ENCODE peak calls at places on chromosomes 5 and 9, in nine cellular contexts. One of them, this sample, is unnamed.

GRCh38 chr5:140631831-140632365 is 1.1 kb downstream of the CD14 start:
- DNase-seq in right cardiac atrium: peak; percentile 47
- DNase-seq in SJSA1: no peak
- DNase-seq in WERI-Rb-1: peak; percentile 19
- DNase-seq in fibroblast of lung: no peak
- DNase-seq in brain microvascular endothelial cell: no peak
- DNase-seq in PC-3: no peak
- DNase-seq in substantia nigra: peak; percentile 59
- DNase-seq in body of pancreas: peak; percentile 57
- DNase-seq in this sample: no peak

GRCh38 chr5:32044904-32045303 is 129.2 kb downstream of the GOLPH3 start:
- DNase-seq in right cardiac atrium: no peak
- DNase-seq in SJSA1: no peak
- DNase-seq in WERI-Rb-1: no peak
- DNase-seq in fibroblast of lung: peak; percentile 91
- DNase-seq in brain microvascular endothelial cell: peak; percentile 52
- DNase-seq in PC-3: peak; percentile 93
- DNase-seq in substantia nigra: no peak
- DNase-seq in body of pancreas: no peak
- DNase-seq in this sample: peak; percentile 88

GRCh38 chr9:137454145-137454505 is 5.0 kb downstream of the NSMF start:
- DNase-seq in right cardiac atrium: peak; percentile 83
- DNase-seq in SJSA1: no peak
- DNase-seq in WERI-Rb-1: peak; percentile 50
- DNase-seq in fibroblast of lung: no peak
- DNase-seq in brain microvascular endothelial cell: no peak
- DNase-seq in PC-3: no peak
- DNase-seq in substantia nigra: peak; percentile 50
- DNase-seq in body of pancreas: no peak
- DNase-seq in this sample: no peak

GRCh38 chr9:96400132-96400910 is 16.8 kb upstream of the SLC35D2 start:
- DNase-seq in right cardiac atrium: no peak
- DNase-seq in SJSA1: no peak
- DNase-seq in WERI-Rb-1: no peak
- DNase-seq in fibroblast of lung: no peak
- DNase-seq in brain microvascular endothelial cell: no peak
- DNase-seq in PC-3: no peak
- DNase-seq in substantia nigra: no peak
- DNase-seq in body of pancreas: no peak
- DNase-seq in this sample: no peak

GRCh38 chr5:172642926-172643325 is 1.9 kb downstream of the NEURL1B start:
- DNase-seq in right cardiac atrium: no peak
- DNase-seq in SJSA1: no peak
- DNase-seq in WERI-Rb-1: no peak
- DNase-seq in fibroblast of lung: no peak
- DNase-seq in brain microvascular endothelial cell: no peak
- DNase-seq in PC-3: no peak
- DNase-seq in substantia nigra: no peak
- DNase-seq in body of pancreas: no peak
- DNase-seq in this sample: no peak

GRCh38 chr9:133792721-133793470 is 54.7 kb upstream of the SARDH start:
- DNase-seq in right cardiac atrium: peak; percentile 93
- DNase-seq in SJSA1: peak; percentile 82
- DNase-seq in WERI-Rb-1: peak; percentile 77
- DNase-seq in fibroblast of lung: peak; percentile 60
- DNase-seq in brain microvascular endothelial cell: peak; percentile 57
- DNase-seq in PC-3: peak; percentile 49
- DNase-seq in substantia nigra: peak; percentile 81
- DNase-seq in body of pancreas: peak; percentile 80
- DNase-seq in this sample: peak; percentile 71

GRCh38 chr9:94772654-94773303 is 46.3 kb downstream of the AOPEP start:
- DNase-seq in right cardiac atrium: no peak
- DNase-seq in SJSA1: peak; percentile 69
- DNase-seq in WERI-Rb-1: no peak
- DNase-seq in fibroblast of lung: peak; percentile 73
- DNase-seq in brain microvascular endothelial cell: peak; percentile 7
- DNase-seq in PC-3: no peak
- DNase-seq in substantia nigra: peak; percentile 56
- DNase-seq in body of pancreas: no peak
- DNase-seq in this sample: no peak

GRCh38 chr9:72013188-72013877 is 47.1 kb downstream of the C9orf57 start:
- DNase-seq in right cardiac atrium: no peak
- DNase-seq in SJSA1: no peak
- DNase-seq in WERI-Rb-1: no peak
- DNase-seq in fibroblast of lung: no peak
- DNase-seq in brain microvascular endothelial cell: no peak
- DNase-seq in PC-3: no peak
- DNase-seq in substantia nigra: no peak
- DNase-seq in body of pancreas: no peak
- DNase-seq in this sample: no peak

GRCh38 chr5:154647760-154648143 is 107.4 kb upstream of the LARP1 start:
- DNase-seq in right cardiac atrium: no peak
- DNase-seq in SJSA1: no peak
- DNase-seq in WERI-Rb-1: no peak
- DNase-seq in fibroblast of lung: no peak
- DNase-seq in brain microvascular endothelial cell: no peak
- DNase-seq in PC-3: no peak
- DNase-seq in substantia nigra: no peak
- DNase-seq in body of pancreas: no peak
- DNase-seq in this sample: no peak

GRCh38 chr5:149345892-149346222 is 558 bp downstream of the GRPEL2 start:
- DNase-seq in right cardiac atrium: no peak
- DNase-seq in SJSA1: no peak
- DNase-seq in WERI-Rb-1: no peak
- DNase-seq in fibroblast of lung: peak; percentile 50
- DNase-seq in brain microvascular endothelial cell: no peak
- DNase-seq in PC-3: peak; percentile 52
- DNase-seq in substantia nigra: no peak
- DNase-seq in body of pancreas: no peak
- DNase-seq in this sample: peak; percentile 42

GRCh38 chr5:91058575-91058974 is 324.5 kb downstream of the ARRDC3 start:
- DNase-seq in right cardiac atrium: no peak
- DNase-seq in SJSA1: no peak
- DNase-seq in WERI-Rb-1: no peak
- DNase-seq in fibroblast of lung: no peak
- DNase-seq in brain microvascular endothelial cell: no peak
- DNase-seq in PC-3: peak; percentile 95
- DNase-seq in substantia nigra: no peak
- DNase-seq in body of pancreas: no peak
- DNase-seq in this sample: peak; percentile 73

GRCh38 chr9:125049212-125049611 is 94.1 kb downstream of the SCAI start:
- DNase-seq in right cardiac atrium: no peak
- DNase-seq in SJSA1: no peak
- DNase-seq in WERI-Rb-1: no peak
- DNase-seq in fibroblast of lung: peak; percentile 12
- DNase-seq in brain microvascular endothelial cell: no peak
- DNase-seq in PC-3: no peak
- DNase-seq in substantia nigra: no peak
- DNase-seq in body of pancreas: no peak
- DNase-seq in this sample: no peak

GRCh38 chr5:77892061-77893010 is 116.2 kb upstream of the TBCA start:
- DNase-seq in right cardiac atrium: no peak
- DNase-seq in SJSA1: no peak
- DNase-seq in WERI-Rb-1: peak; percentile 90
- DNase-seq in fibroblast of lung: no peak
- DNase-seq in brain microvascular endothelial cell: no peak
- DNase-seq in PC-3: no peak
- DNase-seq in substantia nigra: no peak
- DNase-seq in body of pancreas: no peak
- DNase-seq in this sample: no peak

GRCh38 chr5:156411131-156411727 is 84.3 kb downstream of the SGCD start:
- DNase-seq in right cardiac atrium: peak; percentile 56
- DNase-seq in SJSA1: no peak
- DNase-seq in WERI-Rb-1: no peak
- DNase-seq in fibroblast of lung: peak; percentile 65
- DNase-seq in brain microvascular endothelial cell: no peak
- DNase-seq in PC-3: no peak
- DNase-seq in substantia nigra: no peak
- DNase-seq in body of pancreas: peak; percentile 3
- DNase-seq in this sample: peak; percentile 20

GRCh38 chr9:95088421-95089161 is 228.9 kb downstream of the FANCC start:
- DNase-seq in right cardiac atrium: peak; percentile 29
- DNase-seq in SJSA1: peak; percentile 92
- DNase-seq in WERI-Rb-1: no peak
- DNase-seq in fibroblast of lung: peak; percentile 54
- DNase-seq in brain microvascular endothelial cell: no peak
- DNase-seq in PC-3: no peak
- DNase-seq in substantia nigra: no peak
- DNase-seq in body of pancreas: no peak
- DNase-seq in this sample: no peak

GRCh38 chr9:92608221-92609141 is 61.5 kb downstream of the IPPK start:
- DNase-seq in right cardiac atrium: peak; percentile 91
- DNase-seq in SJSA1: no peak
- DNase-seq in WERI-Rb-1: peak; percentile 44
- DNase-seq in fibroblast of lung: peak; percentile 64
- DNase-seq in brain microvascular endothelial cell: no peak
- DNase-seq in PC-3: no peak
- DNase-seq in substantia nigra: peak; percentile 37
- DNase-seq in body of pancreas: no peak
- DNase-seq in this sample: no peak

GRCh38 chr5:2532809-2533208 is 218.7 kb downstream of the IRX2 start:
- DNase-seq in right cardiac atrium: no peak
- DNase-seq in SJSA1: peak; percentile 22
- DNase-seq in WERI-Rb-1: no peak
- DNase-seq in fibroblast of lung: no peak
- DNase-seq in brain microvascular endothelial cell: no peak
- DNase-seq in PC-3: no peak
- DNase-seq in substantia nigra: no peak
- DNase-seq in body of pancreas: no peak
- DNase-seq in this sample: no peak

GRCh38 chr5:124963236-124963929 is 216.9 kb upstream of the ZNF608 start:
- DNase-seq in right cardiac atrium: no peak
- DNase-seq in SJSA1: no peak
- DNase-seq in WERI-Rb-1: no peak
- DNase-seq in fibroblast of lung: peak; percentile 57
- DNase-seq in brain microvascular endothelial cell: peak; percentile 28
- DNase-seq in PC-3: peak; percentile 32
- DNase-seq in substantia nigra: no peak
- DNase-seq in body of pancreas: peak; percentile 9
- DNase-seq in this sample: peak; percentile 75

GRCh38 chr9:92607773-92608172 is 62.2 kb downstream of the IPPK start:
- DNase-seq in right cardiac atrium: no peak
- DNase-seq in SJSA1: no peak
- DNase-seq in WERI-Rb-1: no peak
- DNase-seq in fibroblast of lung: peak; percentile 90
- DNase-seq in brain microvascular endothelial cell: no peak
- DNase-seq in PC-3: no peak
- DNase-seq in substantia nigra: no peak
- DNase-seq in body of pancreas: peak; percentile 50
- DNase-seq in this sample: no peak

GRCh38 chr5:61306531-61307195 is 25.4 kb upstream of the ZSWIM6 start:
- DNase-seq in right cardiac atrium: no peak
- DNase-seq in SJSA1: peak; percentile 92
- DNase-seq in WERI-Rb-1: no peak
- DNase-seq in fibroblast of lung: peak; percentile 89
- DNase-seq in brain microvascular endothelial cell: peak; percentile 87
- DNase-seq in PC-3: no peak
- DNase-seq in substantia nigra: no peak
- DNase-seq in body of pancreas: no peak
- DNase-seq in this sample: no peak

GRCh38 chr9:3099601-3100000 is 255.7 kb upstream of the PUM3 start:
- DNase-seq in right cardiac atrium: no peak
- DNase-seq in SJSA1: no peak
- DNase-seq in WERI-Rb-1: no peak
- DNase-seq in fibroblast of lung: no peak
- DNase-seq in brain microvascular endothelial cell: no peak
- DNase-seq in PC-3: no peak
- DNase-seq in substantia nigra: no peak
- DNase-seq in body of pancreas: no peak
- DNase-seq in this sample: no peak

GRCh38 chr5:171721469-171721868 is 64.1 kb upstream of the SMIM23 start:
- DNase-seq in right cardiac atrium: no peak
- DNase-seq in SJSA1: peak; percentile 22
- DNase-seq in WERI-Rb-1: no peak
- DNase-seq in fibroblast of lung: no peak
- DNase-seq in brain microvascular endothelial cell: no peak
- DNase-seq in PC-3: no peak
- DNase-seq in substantia nigra: no peak
- DNase-seq in body of pancreas: no peak
- DNase-seq in this sample: no peak

DNA sequence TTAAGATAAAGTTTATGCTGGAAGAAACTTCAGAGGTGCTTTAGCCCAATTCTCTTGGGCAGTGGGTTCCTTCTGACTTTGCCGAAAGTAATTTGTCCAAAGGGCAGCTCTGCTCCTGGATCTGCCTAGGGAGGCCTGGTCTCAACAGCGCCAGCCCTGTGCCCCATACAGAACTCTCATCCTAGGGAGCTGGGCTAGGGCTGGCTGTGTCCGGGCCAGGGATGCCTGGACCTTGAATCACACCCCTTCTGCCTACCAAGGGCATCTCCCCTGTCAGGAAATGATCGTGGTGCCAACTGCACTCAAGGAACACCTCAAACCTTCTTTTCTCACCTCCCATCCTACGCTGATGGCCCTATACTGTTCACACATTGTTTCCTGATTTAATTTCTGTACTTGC is 37.3 kb upstream of the NFIB start:
- DNase-seq in right cardiac atrium: peak; percentile 83
- DNase-seq in SJSA1: no peak
- DNase-seq in WERI-Rb-1: no peak
- DNase-seq in fibroblast of lung: no peak
- DNase-seq in brain microvascular endothelial cell: no peak
- DNase-seq in PC-3: no peak
- DNase-seq in substantia nigra: no peak
- DNase-seq in body of pancreas: no peak
- DNase-seq in this sample: no peak
- H3K27ac ChIP-seq in right cardiac atrium: peak overlapping the region; percentile 88
- H3K27ac ChIP-seq in SJSA1: no peak overlapping the region
- H3K27ac ChIP-seq in WERI-Rb-1: no peak overlapping the region
- H3K27ac ChIP-seq in fibroblast of lung: no peak overlapping the region
- H3K27ac ChIP-seq in brain microvascular endothelial cell: no peak overlapping the region
- H3K27ac ChIP-seq in PC-3: no peak overlapping the region
- H3K27ac ChIP-seq in substantia nigra: peak overlapping the region; percentile 59
- H3K27ac ChIP-seq in body of pancreas: no peak overlapping the region
- H3K27ac ChIP-seq in this sample: no peak overlapping the region

GRCh38 chr9:87950296-87950695 is 24.0 kb downstream of the CDK20 start:
- DNase-seq in right cardiac atrium: no peak
- DNase-seq in SJSA1: no peak
- DNase-seq in WERI-Rb-1: no peak
- DNase-seq in fibroblast of lung: no peak
- DNase-seq in brain microvascular endothelial cell: no peak
- DNase-seq in PC-3: peak; percentile 19
- DNase-seq in substantia nigra: no peak
- DNase-seq in body of pancreas: no peak
- DNase-seq in this sample: no peak
- H3K27ac ChIP-seq in right cardiac atrium: no peak overlapping the region
- H3K27ac ChIP-seq in SJSA1: no peak overlapping the region
- H3K27ac ChIP-seq in WERI-Rb-1: no peak overlapping the region
- H3K27ac ChIP-seq in fibroblast of lung: no peak overlapping the region
- H3K27ac ChIP-seq in brain microvascular endothelial cell: no peak overlapping the region
- H3K27ac ChIP-seq in PC-3: no peak overlapping the region
- H3K27ac ChIP-seq in substantia nigra: no peak overlapping the region
- H3K27ac ChIP-seq in body of pancreas: no peak overlapping the region
- H3K27ac ChIP-seq in this sample: no peak overlapping the region

GRCh38 chr5:130295235-130295634 is 391.0 kb downstream of the CHSY3 start:
- DNase-seq in right cardiac atrium: no peak
- DNase-seq in SJSA1: no peak
- DNase-seq in WERI-Rb-1: no peak
- DNase-seq in fibroblast of lung: no peak
- DNase-seq in brain microvascular endothelial cell: no peak
- DNase-seq in PC-3: no peak
- DNase-seq in substantia nigra: no peak
- DNase-seq in body of pancreas: no peak
- DNase-seq in this sample: no peak
- H3K27ac ChIP-seq in right cardiac atrium: no peak overlapping the region
- H3K27ac ChIP-seq in SJSA1: no peak overlapping the region
- H3K27ac ChIP-seq in WERI-Rb-1: no peak overlapping the region
- H3K27ac ChIP-seq in fibroblast of lung: no peak overlapping the region
- H3K27ac ChIP-seq in brain microvascular endothelial cell: no peak overlapping the region
- H3K27ac ChIP-seq in PC-3: peak overlapping the region; percentile 8
- H3K27ac ChIP-seq in substantia nigra: no peak overlapping the region
- H3K27ac ChIP-seq in body of pancreas: peak overlapping the region; percentile 15
- H3K27ac ChIP-seq in this sample: no peak overlapping the region

GRCh38 chr5:150503386-150503785 is 4.5 kb upstream of the NDST1 start:
- DNase-seq in right cardiac atrium: peak; percentile 28
- DNase-seq in SJSA1: no peak
- DNase-seq in WERI-Rb-1: no peak
- DNase-seq in fibroblast of lung: no peak
- DNase-seq in brain microvascular endothelial cell: no peak
- DNase-seq in PC-3: no peak
- DNase-seq in substantia nigra: no peak
- DNase-seq in body of pancreas: peak; percentile 61
- DNase-seq in this sample: no peak
- H3K27ac ChIP-seq in right cardiac atrium: peak overlapping the region; percentile 96
- H3K27ac ChIP-seq in SJSA1: no peak overlapping the region
- H3K27ac ChIP-seq in WERI-Rb-1: peak overlapping the region; percentile 93
- H3K27ac ChIP-seq in fibroblast of lung: no peak overlapping the region
- H3K27ac ChIP-seq in brain microvascular endothelial cell: no peak overlapping the region
- H3K27ac ChIP-seq in PC-3: no peak overlapping the region
- H3K27ac ChIP-seq in substantia nigra: peak overlapping the region; percentile 99
- H3K27ac ChIP-seq in body of pancreas: peak overlapping the region; percentile 80
- H3K27ac ChIP-seq in this sample: peak overlapping the region; percentile 97

This sample was measured in RWPE1.